ENCODE peak calls at places on chromosomes 4 and X, in ten cellular contexts. B, L, N, Q, D, C, E, T, Z and J are unnamed samples.
A peak's percentile ranks its signal among the peaks of the same experiment; 100 is the strongest.

GRCh38 chr4:153061971-153062370 is 125.8 kb downstream of the FHDC1 start:
- DNase-seq in Z (no peak), E (no peak), L (no peak), D (no peak), T (no peak), C (no peak), Q (no peak), N (no peak), B (no peak), J (no peak)

GRCh38 chr4:75769044-75769443 is 44.7 kb downstream of the USO1 start:
- DNase-seq in C (no peak), Z (no peak), T (peak; percentile 55), L (no peak), B (no peak), D (no peak), Q (no peak), N (no peak), E (no peak), J (no peak)

GRCh38 chr4:123446791-123447474 is 50.3 kb downstream of the SPRY1 start:
- DNase-seq in E (no peak), Q (no peak), T (no peak), C (no peak), B (no peak), N (no peak), L (peak; percentile 56), Z (peak; percentile 9), D (no peak), J (no peak)

GRCh38 chr4:4763815-4764202 is 95.7 kb upstream of the MSX1 start:
- DNase-seq in B (no peak), Z (no peak), N (no peak), D (no peak), C (no peak), Q (no peak), L (no peak), E (no peak), T (peak; percentile 51), J (no peak)

GRCh38 chrX:129565046-129565649 is 25.1 kb downstream of the OCRL start:
- DNase-seq in Q (no peak), B (no peak), L (no peak), T (no peak), Z (no peak), E (no peak), C (no peak), N (no peak), D (peak; percentile 39), J (no peak)

GRCh38 chrX:95666056-95666455 is 1018.6 kb upstream of the DIAPH2 start:
- DNase-seq in D (no peak), N (no peak), Z (no peak), C (no peak), L (no peak), B (no peak), T (no peak), E (no peak), Q (no peak), J (no peak)

GRCh38 chrX:123732679-123733363 is at the start of gene THOC2:
- DNase-seq in B (peak; percentile 83), N (peak; percentile 85), C (peak; percentile 94), E (peak; percentile 76), Z (peak; percentile 85), L (peak; percentile 79), T (peak; percentile 92), D (peak; percentile 71), Q (peak; percentile 86), J (peak; percentile 69)

GRCh38 chr4:154566639-154567204 is 3.9 kb downstream of the FGB start:
- DNase-seq in E (no peak), C (no peak), Q (no peak), Z (no peak), N (no peak), T (no peak), B (no peak), D (no peak), L (no peak), J (no peak)

GRCh38 chrX:136694491-136695087 is 46.6 kb downstream of the CD40LG start:
- DNase-seq in T (peak; percentile 62), C (no peak), N (no peak), D (peak; percentile 40), L (peak; percentile 55), Z (peak; percentile 38), E (peak; percentile 69), Q (no peak), B (no peak), J (peak; percentile 4)

GRCh38 chrX:136691028-136691809 is 43.3 kb downstream of the CD40LG start:
- DNase-seq in D (no peak), C (no peak), Z (no peak), L (no peak), B (no peak), Q (no peak), T (no peak), E (peak; percentile 55), N (no peak), J (peak; percentile 36)

GRCh38 chrX:136692271-136692670 is 44.3 kb downstream of the CD40LG start:
- DNase-seq in D (no peak), C (no peak), B (no peak), L (no peak), Q (no peak), N (no peak), Z (no peak), E (no peak), T (peak; percentile 23), J (no peak)

GRCh38 chrX:136687457-136687856 is 39.5 kb downstream of the CD40LG start:
- DNase-seq in D (no peak), C (no peak), Z (no peak), T (no peak), L (no peak), Q (no peak), B (no peak), N (no peak), E (peak; percentile 50), J (no peak)

DNA sequence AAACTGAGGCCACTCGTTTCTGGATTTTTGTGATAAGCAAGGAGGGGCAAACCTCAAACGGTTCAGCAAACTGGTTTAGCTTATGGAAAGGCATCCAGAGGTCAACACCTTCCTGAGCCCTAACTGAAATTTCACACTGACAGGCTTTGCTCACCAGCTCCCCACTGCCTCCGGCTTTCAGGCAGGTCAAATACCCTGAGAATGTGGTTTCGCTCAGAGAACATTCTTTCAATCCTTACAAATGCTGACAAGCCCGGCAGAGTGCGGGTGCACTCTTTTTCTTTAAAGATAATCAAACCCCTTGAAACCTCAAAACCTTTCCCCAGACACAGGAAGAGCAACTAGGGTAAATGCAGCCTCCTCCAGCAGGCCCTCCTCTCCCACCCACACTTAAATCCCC is 41.5 kb downstream of the CD40LG start:
- DNase-seq in C (no peak), N (no peak), E (peak; percentile 27), B (no peak), Q (no peak), L (peak; percentile 28), T (no peak), D (no peak), Z (peak; percentile 39), J (no peak)
- H3K27ac ChIP-seq in C (no peak overlapping the region), N (no peak overlapping the region), E (peak overlapping the region; percentile 44), B (no peak overlapping the region), Q (no peak overlapping the region), L (peak overlapping the region; percentile 47), T (no peak overlapping the region), D (no peak overlapping the region), Z (no peak overlapping the region), J (peak overlapping the region; percentile 56)

GRCh38 chrX:21960569-21960968 is 20.1 kb downstream of the SMS start:
- DNase-seq in D (no peak), T (no peak), B (no peak), E (no peak), Q (peak; percentile 40), C (no peak), L (peak; percentile 52), N (no peak), Z (no peak), J (no peak)
- H3K4me1 ChIP-seq in D (peaks cover 10% of the 10 kb centered on the region), T (peaks cover 36% of the 10 kb centered on the region), B (no peaks in the 10 kb centered on the region), E (peaks cover 30% of the 10 kb centered on the region), Q (peaks cover 37% of the 10 kb centered on the region), C (no peaks in the 10 kb centered on the region), L (peaks cover 40% of the 10 kb centered on the region), N (peaks cover 18% of the 10 kb centered on the region), Z (no peaks in the 10 kb centered on the region), J (peaks cover 17% of the 10 kb centered on the region)

GRCh38 chr4:8039290-8039689 is 99.6 kb upstream of the AFAP1 start:
- DNase-seq in Z (peak; percentile 58), E (no peak), C (no peak), N (no peak), Q (no peak), D (no peak), T (peak; percentile 19), B (no peak), L (no peak), J (no peak)

GRCh38 chr4:8040607-8041006 is 100.9 kb upstream of the AFAP1 start:
- DNase-seq in N (no peak), E (no peak), Z (no peak), C (no peak), D (no peak), L (peak; percentile 71), B (no peak), T (no peak), Q (no peak), J (no peak)

GRCh38 chr4:8038083-8038482 is 98.4 kb upstream of the AFAP1 start:
- DNase-seq in Z (no peak), T (no peak), N (no peak), C (no peak), B (no peak), L (no peak), Q (no peak), E (no peak), D (no peak), J (no peak)

GRCh38 chr4:8037150-8037769 is 97.6 kb upstream of the AFAP1 start:
- DNase-seq in L (no peak), T (no peak), D (no peak), Z (no peak), E (no peak), B (no peak), N (no peak), C (no peak), Q (no peak), J (no peak)

DNA sequence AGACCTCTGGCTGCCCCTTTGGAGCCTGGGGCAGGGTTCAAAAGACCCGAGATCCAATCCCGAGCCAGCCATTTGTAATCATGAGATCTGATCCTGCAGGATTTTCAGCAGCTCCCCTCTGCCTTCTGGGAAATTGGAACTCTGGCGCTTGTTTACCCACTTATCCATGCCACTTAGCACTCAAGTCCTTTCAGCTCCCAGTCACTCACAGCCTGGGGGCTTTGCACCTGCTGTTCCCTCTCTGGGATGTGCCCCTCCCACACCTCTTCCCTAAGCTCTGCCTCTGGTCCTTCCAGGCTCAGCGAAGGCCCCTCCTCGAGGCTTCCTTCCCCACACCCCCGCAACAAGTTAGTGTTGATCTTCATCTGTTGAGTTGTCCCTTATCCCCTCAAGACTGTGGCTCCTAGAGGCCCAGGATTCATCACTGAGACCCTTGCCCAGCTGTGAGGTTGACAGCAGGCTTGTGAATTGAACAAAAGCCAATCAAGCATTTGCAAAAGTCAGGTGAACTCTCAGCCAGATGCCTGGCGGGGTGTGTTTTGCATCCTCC is 99.1 kb upstream of the AFAP1 start:
- DNase-seq in Z (no peak), B (no peak), D (no peak), E (no peak), Q (no peak), C (no peak), N (no peak), T (no peak), L (peak; percentile 23), J (no peak)
- H3K27me3 ChIP-seq in Z (no peaks in the 10 kb centered on the region), B (no peaks in the 10 kb centered on the region), D (no peaks in the 10 kb centered on the region), E (no peaks in the 10 kb centered on the region), Q (no peaks in the 10 kb centered on the region), C (no peaks in the 10 kb centered on the region), N (no peaks in the 10 kb centered on the region), T (peaks cover 24% of the 10 kb centered on the region), L (no peaks in the 10 kb centered on the region), J (no peaks in the 10 kb centered on the region)

DNA sequence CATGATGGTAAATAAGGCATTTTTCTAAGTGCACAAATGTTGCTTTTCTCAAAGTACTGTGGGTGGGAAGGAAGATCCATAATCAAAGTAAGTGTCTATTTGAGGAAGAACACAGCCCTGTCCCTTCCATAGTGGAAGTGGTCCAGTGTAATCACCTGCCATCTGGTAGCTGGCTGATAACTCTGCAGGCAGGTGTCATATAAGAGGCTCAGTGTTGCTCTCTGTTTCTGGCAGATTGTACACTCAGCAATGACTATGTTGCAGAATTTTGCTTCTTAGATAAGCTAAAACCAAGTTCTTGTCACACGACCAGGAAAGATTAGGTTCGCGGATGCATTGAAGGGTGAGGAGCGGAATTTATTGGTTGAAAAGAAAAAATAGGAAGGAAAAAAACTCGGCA is 20.9 kb downstream of the SAGE1 start:
- DNase-seq in N (no peak), D (no peak), Q (no peak), B (no peak), C (no peak), Z (no peak), T (no peak), E (no peak), L (no peak), J (no peak)
- H3K27ac ChIP-seq in N (no peak overlapping the region), D (no peak overlapping the region), Q (no peak overlapping the region), B (no peak overlapping the region), C (no peak overlapping the region), Z (no peak overlapping the region), T (no peak overlapping the region), E (no peak overlapping the region), L (no peak overlapping the region), J (no peak overlapping the region)